ENCODE peak calls at places on chromosomes 2 and 18, in four cellular contexts. U is tibial artery; Y is CD8-positive, alpha-beta T cell; T is fibroblast of mammary gland. Z is an unnamed sample.

GRCh38 chr2:49131801-49132200 is 22.5 kb downstream of the FSHR start:
- DNase-seq in U (no peak), Y (no peak), T (no peak), Z (no peak)

GRCh38 chr2:71148506-71149063 is 18.2 kb downstream of the MPHOSPH10 start:
- DNase-seq in U (no peak), Y (no peak), T (no peak), Z (no peak)

GRCh38 chr2:240138275-240138984 is 2.0 kb downstream of the OTOS start:
- DNase-seq in U (peak; percentile 14), Y (no peak), T (peak; percentile 18), Z (no peak)

GRCh38 chr2:239944706-239945551 is 80.2 kb downstream of the NDUFA10 start:
- DNase-seq in U (peak; percentile 38), Y (peak; percentile 32), T (no peak), Z (no peak)

GRCh38 chr2:205660521-205661124 is 21.7 kb upstream of the NRP2 start:
- DNase-seq in U (peak; percentile 48), Y (peak; percentile 38), T (peak; percentile 97), Z (peak; percentile 89)

GRCh38 chr2:46521215-46521683 is 41.9 kb downstream of the TMEM247 start:
- DNase-seq in U (peak; percentile 91), Y (no peak), T (peak; percentile 78), Z (peak; percentile 89)

GRCh38 chr2:95728878-95729511 is 137.2 kb downstream of the TRIM43 start:
- DNase-seq in U (peak; percentile 65), Y (no peak), T (peak; percentile 89), Z (peak; percentile 79)

GRCh38 chr18:62018034-62018760 is 125.4 kb upstream of the RNF152 start:
- DNase-seq in U (no peak), Y (no peak), T (peak; percentile 85), Z (peak; percentile 85)

GRCh38 chr2:187658952-187659525 is 104.8 kb upstream of the TFPI start:
- DNase-seq in U (no peak), Y (no peak), T (peak; percentile 41), Z (no peak)

GRCh38 chr2:45458909-45459563 is 152.0 kb downstream of the SRBD1 start:
- DNase-seq in U (peak; percentile 41), Y (no peak), T (peak; percentile 59), Z (no peak)

GRCh38 chr2:74567862-74568261 is 13.3 kb downstream of the DOK1 start:
- DNase-seq in U (no peak), Y (no peak), T (peak; percentile 86), Z (peak; percentile 92)

GRCh38 chr2:23926289-23926749 is 604 bp downstream of the ATAD2B start:
- DNase-seq in U (no peak), Y (peak; percentile 32), T (no peak), Z (no peak)

GRCh38 chr18:41745166-41746049 is 209.6 kb upstream of the PIK3C3 start:
- DNase-seq in U (no peak), Y (no peak), T (peak; percentile 30), Z (no peak)
- TF ChIP-seq CTCF in U (peak; percentile 44), Y (no peak), T (peak; percentile 54), Z (peak; percentile 56)

GRCh38 chr18:50359806-50360205 is 15.0 kb upstream of the SKA1 start:
- DNase-seq in U (no peak), Y (no peak), T (no peak), Z (no peak)
- TF ChIP-seq CTCF in U (no peak), Y (no peak), T (no peak), Z (no peak)

GRCh38 chr18:59547691-59548182 is 149.5 kb downstream of the CCBE1 start:
- DNase-seq in U (no peak), Y (no peak), T (peak; percentile 93), Z (peak; percentile 74)
- TF ChIP-seq CTCF in U (no peak), Y (no peak), T (peak; percentile 32), Z (peak; percentile 20)

GRCh38 chr18:64330976-64331375 is 182.1 kb upstream of the LINC00305 start:
- DNase-seq in U (no peak), Y (no peak), T (no peak), Z (no peak)

GRCh38 chr18:64333584-64333983 is 184.7 kb upstream of the LINC00305 start:
- DNase-seq in U (no peak), Y (no peak), T (no peak), Z (no peak)

GRCh38 chr18:64331419-64331818 is 182.5 kb upstream of the LINC00305 start:
- DNase-seq in U (no peak), Y (no peak), T (no peak), Z (no peak)

GRCh38 chr18:64332851-64333250 is 184.0 kb upstream of the LINC00305 start:
- DNase-seq in U (no peak), Y (no peak), T (no peak), Z (no peak)

DNA sequence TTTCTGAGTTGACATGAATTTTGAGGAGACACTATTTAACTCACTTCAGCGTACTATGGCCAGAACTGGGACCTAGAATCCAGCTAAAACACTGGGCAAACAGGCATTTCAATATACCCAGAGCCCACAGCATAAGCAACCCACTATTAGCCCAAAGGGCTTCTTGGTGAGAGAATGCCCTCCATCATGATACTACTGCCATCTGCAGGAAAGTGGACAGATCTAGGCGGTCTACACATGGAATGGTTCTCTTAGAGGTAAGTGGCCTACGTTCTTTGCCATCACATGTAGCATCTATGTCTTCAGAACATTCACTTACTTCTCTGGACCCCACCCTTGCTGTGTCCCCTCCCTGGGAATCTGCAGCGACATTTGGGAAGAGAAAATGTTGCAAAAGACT is 181.3 kb upstream of the LINC00305 start:
- DNase-seq in U (no peak), Y (no peak), T (no peak), Z (no peak)
- TF ChIP-seq CTCF in U (no peak), Y (no peak), T (no peak), Z (no peak)

DNA sequence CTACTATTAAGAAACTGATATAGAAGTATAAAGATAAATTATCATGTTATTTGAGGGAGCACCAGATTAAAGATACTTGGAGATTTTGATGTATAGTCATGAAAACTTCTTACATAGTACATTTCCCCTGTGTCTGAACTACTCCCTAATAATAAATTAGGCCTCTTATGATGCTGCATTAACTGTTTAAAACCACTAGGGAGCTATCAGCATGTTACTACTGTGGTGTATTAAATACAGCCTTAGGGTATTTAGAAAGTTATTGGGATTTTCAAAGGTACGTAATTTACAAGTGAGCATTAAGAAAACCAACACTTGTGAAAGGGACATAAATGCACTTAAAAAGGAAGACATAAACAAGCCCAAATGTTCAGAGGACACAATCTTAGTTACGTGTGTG is 714.0 kb downstream of the EPHA4 start:
- DNase-seq in U (no peak), Y (no peak), T (no peak), Z (no peak)
- TF ChIP-seq CTCF in U (no peak), Y (no peak), T (no peak), Z (no peak)

DNA sequence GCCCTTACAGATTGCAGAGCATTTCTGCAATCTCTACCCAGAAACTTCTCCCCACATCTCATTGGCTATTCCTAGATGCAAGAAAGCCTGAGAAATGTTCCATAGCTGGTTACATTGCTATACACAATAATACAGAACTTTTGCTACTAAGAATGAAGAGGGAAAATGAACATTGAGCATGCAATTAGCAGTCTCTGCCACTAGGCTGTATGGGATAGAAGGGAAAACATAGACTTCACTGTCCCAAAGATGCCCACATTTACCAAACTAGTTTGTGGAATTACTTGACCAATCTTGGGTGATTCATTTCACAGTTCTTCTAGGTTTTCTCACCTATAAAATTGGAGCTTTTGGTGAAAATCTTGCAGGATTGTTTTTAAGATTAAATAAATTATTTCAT is 265.7 kb upstream of the NT5C1B start:
- DNase-seq in U (no peak), Y (no peak), T (peak; percentile 42), Z (no peak)
- TF ChIP-seq CTCF in U (peak; percentile 16), Y (no peak), T (peak; percentile 69), Z (peak; percentile 43)